ENCODE peak calls at places on chromosome 14, in six cellular contexts. N is esophagus squamous epithelium, U is lower leg skin, D is WTC11, V is AG10803, G is fibroblast of mammary gland. K is an unnamed sample.

GRCh38 chr14:39145266-39145966 is 24.7 kb downstream of the TRAPPC6B start:
- DNase-seq in N (no peak), U (no peak), D (no peak), V (no peak), G (no peak), K (no peak)

GRCh38 chr14:103624860-103625259 is 4.2 kb upstream of the KLC1 start:
- DNase-seq in N (no peak), U (peak), D (no peak), V (peak), G (peak), K (peak)

GRCh38 chr14:100442473-100443260 is 119.5 kb downstream of the SLC25A47 start:
- DNase-seq in N (no peak), U (peak), D (no peak), V (no peak), G (no peak), K (no peak)

GRCh38 chr14:42322486-42323284 is 716.0 kb downstream of the LRFN5 start:
- DNase-seq in N (no peak), U (no peak), D (no peak), V (no peak), G (no peak), K (no peak)

GRCh38 chr14:70707138-70708038 is 65.7 kb downstream of the TTC9 start:
- DNase-seq in N (no peak), U (no peak), D (peak), V (peak), G (peak), K (no peak)

GRCh38 chr14:70988452-70988851 is 81.2 kb downstream of the PCNX1 start:
- DNase-seq in N (no peak), U (no peak), D (no peak), V (no peak), G (no peak), K (no peak)

GRCh38 chr14:105419055-105419304 is 647 bp upstream of the MTA1 start:
- DNase-seq in N (no peak), U (no peak), D (no peak), V (no peak), G (no peak), K (no peak)

GRCh38 chr14:50013198-50013918 is 103.0 kb downstream of the VCPKMT start:
- DNase-seq in N (no peak), U (no peak), D (no peak), V (no peak), G (peak), K (no peak)

GRCh38 chr14:69763761-69764510 is 3.0 kb upstream of the SRSF5 start:
- DNase-seq in N (no peak), U (no peak), D (no peak), V (no peak), G (peak), K (no peak)

GRCh38 chr14:97412933-97413574 is 615.9 kb downstream of the VRK1 start:
- DNase-seq in N (no peak), U (peak), D (no peak), V (no peak), G (no peak), K (no peak)

GRCh38 chr14:105774001-105774400 is 247.6 kb downstream of the TMEM121 start:
- DNase-seq in N (no peak), U (no peak), D (no peak), V (no peak), G (no peak), K (no peak)

GRCh38 chr14:70653662-70654061 is 11.9 kb downstream of the TTC9 start:
- DNase-seq in N (no peak), U (no peak), D (no peak), V (no peak), G (no peak), K (no peak)

DNA sequence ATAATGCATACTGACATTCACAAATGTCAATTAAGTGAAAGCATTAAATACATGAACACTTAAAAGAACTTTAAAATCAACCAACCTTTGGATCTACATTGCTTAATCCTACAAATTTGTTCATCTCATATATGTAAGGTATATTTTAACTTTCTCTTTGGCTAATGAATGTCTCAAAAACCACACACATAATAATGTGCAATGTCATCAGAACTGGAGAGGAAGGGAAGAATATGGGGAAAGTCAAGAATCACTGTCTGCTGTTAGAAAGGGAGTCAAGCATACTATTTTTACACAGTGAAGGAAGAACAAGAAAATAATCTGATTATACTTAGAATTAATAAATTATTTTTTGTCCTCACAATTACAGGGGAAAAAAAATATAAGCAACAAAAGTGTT is 4.9 kb downstream of the GMFB start:
- DNase-seq in N (no peak), U (no peak), D (no peak), V (no peak), G (no peak), K (no peak)
- TF ChIP-seq CTCF in N (no peak), U (no peak), D (no peak), V (no peak), G (no peak), K (no peak)

DNA sequence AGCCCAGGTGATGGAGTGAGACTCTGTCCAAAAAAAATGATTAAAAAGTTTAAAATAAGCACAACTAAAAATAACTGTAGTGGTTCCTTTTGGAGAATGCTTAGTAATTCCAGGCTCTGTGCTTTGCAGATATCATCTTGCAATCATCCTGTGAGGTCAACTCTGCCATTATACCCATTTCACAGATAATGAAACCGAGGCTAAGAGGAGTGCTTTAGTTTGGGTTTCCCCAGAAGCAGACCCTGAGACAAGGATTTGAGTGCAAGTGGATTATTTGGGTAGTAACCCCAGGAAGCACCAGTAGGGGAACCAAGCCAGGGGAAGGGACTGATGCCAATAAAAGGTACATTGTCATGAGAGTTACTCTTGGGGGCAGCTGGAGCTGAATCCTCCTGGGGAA is 44.7 kb downstream of the RIN3 start:
- DNase-seq in N (no peak), U (no peak), D (no peak), V (no peak), G (no peak), K (no peak)
- TF ChIP-seq CTCF in N (no peak), U (no peak), D (no peak), V (no peak), G (no peak), K (no peak)

GRCh38 chr14:91140672-91141071 is 26.8 kb downstream of the DGLUCY start:
- DNase-seq in N (no peak), U (no peak), D (peak), V (no peak), G (peak), K (no peak)
- TF ChIP-seq CTCF in N (peak), U (no peak), D (no peak), V (peak), G (peak), K (peak)

GRCh38 chr14:30679032-30679431 is 56.9 kb downstream of the SCFD1 start:
- DNase-seq in N (no peak), U (no peak), D (no peak), V (no peak), G (no peak), K (no peak)

GRCh38 chr14:30680036-30680435 is 57.9 kb downstream of the SCFD1 start:
- DNase-seq in N (no peak), U (no peak), D (no peak), V (no peak), G (no peak), K (no peak)

DNA sequence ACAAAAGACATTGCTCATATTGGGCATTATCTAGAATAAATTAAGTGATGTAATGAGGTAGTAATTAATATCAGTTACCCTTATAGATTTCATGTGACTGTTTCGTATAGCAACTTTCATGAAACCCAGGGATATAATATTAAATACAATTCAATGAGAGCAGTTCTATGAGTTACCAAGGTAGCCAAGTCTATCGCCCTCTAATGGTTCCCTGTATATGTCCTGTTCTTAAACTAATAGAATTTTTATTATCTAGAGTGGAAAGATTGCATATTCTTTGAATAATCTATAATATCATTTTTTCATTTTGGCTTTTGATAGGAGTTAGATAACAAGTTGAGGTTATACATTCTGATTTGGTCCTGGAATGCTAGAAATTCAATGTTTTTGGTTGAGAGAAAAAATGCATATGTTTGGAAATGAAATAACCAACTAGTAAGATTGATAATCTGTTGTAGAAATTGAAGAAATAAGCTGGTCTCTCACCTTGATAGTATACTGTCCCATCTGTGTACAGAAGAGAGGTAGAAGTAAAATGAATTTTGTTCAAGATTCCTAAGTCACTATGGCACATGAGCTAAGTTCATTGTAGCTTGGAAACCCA is 59.7 kb downstream of the SCFD1 start:
- DNase-seq in N (no peak), U (no peak), D (no peak), V (no peak), G (peak), K (no peak)
- TF ChIP-seq CTCF in N (no peak), U (no peak), D (no peak), V (peak), G (peak), K (peak)

DNA sequence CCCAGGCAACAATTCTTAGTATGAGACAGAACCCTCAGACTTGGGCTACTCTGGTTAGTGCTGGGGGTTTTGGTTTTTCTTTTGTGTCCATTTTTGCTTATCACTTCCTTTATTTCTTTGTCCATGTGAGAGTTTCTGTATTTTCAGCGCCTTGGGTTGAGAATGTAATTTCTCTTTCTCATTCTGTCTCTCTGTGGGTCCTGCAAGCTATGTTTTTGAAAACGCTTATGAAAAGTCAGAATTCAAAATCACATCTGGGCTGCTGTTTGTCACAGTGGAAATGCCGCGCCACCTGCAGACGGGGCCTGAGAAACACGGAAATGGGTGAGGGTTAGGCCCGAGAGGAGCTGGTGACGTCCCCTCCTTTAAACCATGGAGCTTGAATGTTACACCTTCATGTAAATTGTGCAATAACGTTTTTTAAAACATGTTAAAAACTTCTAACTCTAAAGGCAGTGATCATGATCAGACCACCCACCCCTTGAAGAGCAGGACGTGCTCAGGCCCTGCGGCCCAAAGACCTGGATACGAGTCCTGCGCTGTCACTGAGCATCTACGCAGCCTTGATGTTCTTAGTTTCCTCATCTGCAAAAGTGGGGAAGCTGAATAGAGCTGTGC is 26.1 kb downstream of the JDP2 start:
- DNase-seq in N (no peak), U (no peak), D (peak), V (no peak), G (no peak), K (no peak)
- TF ChIP-seq CTCF in N (no peak), U (no peak), D (no peak), V (no peak), G (no peak), K (no peak)

GRCh38 chr14:28375295-28375694 is 391.3 kb upstream of the FOXG1 start:
- DNase-seq in N (no peak), U (no peak), D (peak), V (no peak), G (peak), K (peak)
- TF ChIP-seq CTCF in N (peak), U (no peak), D (peak), V (no peak), G (peak), K (peak)

GRCh38 chr14:21385170-21385904 is 1.5 kb upstream of the SUPT16H start:
- DNase-seq in N (no peak), U (no peak), D (no peak), V (no peak), G (no peak), K (no peak)

GRCh38 chr14:21384494-21384851 is 654 bp upstream of the SUPT16H start:
- DNase-seq in N (no peak), U (no peak), D (no peak), V (no peak), G (no peak), K (no peak)

GRCh38 chr14:21382095-21382494 is 1.7 kb downstream of the SUPT16H start:
- DNase-seq in N (no peak), U (no peak), D (no peak), V (no peak), G (no peak), K (no peak)

GRCh38 chr14:21382886-21383847 is 652 bp downstream of the SUPT16H start:
- DNase-seq in N (peak), U (peak), D (peak), V (peak), G (peak), K (peak)

GRCh38 chr14:21383848-21384493 is at the start of gene SUPT16H:
- DNase-seq in N (peak), U (peak), D (peak), V (peak), G (peak), K (peak)
- TF ChIP-seq CTCF in N (peak), U (no peak), D (no peak), V (no peak), G (no peak), K (no peak)